ENCODE peak calls at places on chromosome 16, in six cellular contexts. F is cardiac muscle cell, D is endodermal cell, P is cardiac fibroblast, V is tibial nerve, L is fibroblast of lung. N is an unnamed sample.

GRCh38 chr16:3945751-3946603 is 65.5 kb upstream of the CREBBP start:
- DNase-seq in F (peak), D (peak), P (peak), V (no peak), L (peak), N (peak)

GRCh38 chr16:1909661-1910231 is 8.5 kb downstream of the HS3ST6 start:
- DNase-seq in F (no peak), D (no peak), P (no peak), V (no peak), L (no peak), N (no peak)

GRCh38 chr16:87854053-87854906 is 15.0 kb downstream of the SLC7A5 start:
- DNase-seq in F (no peak), D (peak), P (peak), V (no peak), L (no peak), N (no peak)

GRCh38 chr16:9159839-9160550 is 68.6 kb downstream of the HAPSTR1 start:
- DNase-seq in F (peak), D (peak), P (peak), V (peak), L (peak), N (peak)

GRCh38 chr16:78292726-78293380 is 193.4 kb downstream of the WWOX start:
- DNase-seq in F (no peak), D (no peak), P (no peak), V (peak), L (no peak), N (no peak)

GRCh38 chr16:17866991-17867390 is 396.2 kb upstream of the XYLT1 start:
- DNase-seq in F (no peak), D (no peak), P (no peak), V (no peak), L (no peak), N (no peak)

GRCh38 chr16:57355898-57356414 is 2.6 kb upstream of the CCL22 start:
- DNase-seq in F (no peak), D (no peak), P (no peak), V (no peak), L (no peak), N (no peak)

GRCh38 chr16:69112285-69113129 is 7.1 kb downstream of the HAS3 start:
- DNase-seq in F (peak), D (peak), P (peak), V (peak), L (peak), N (peak)

GRCh38 chr16:21253470-21253869 is 20.0 kb downstream of the ANKS4B start:
- DNase-seq in F (no peak), D (no peak), P (no peak), V (no peak), L (no peak), N (no peak)

GRCh38 chr16:57898961-57899360 is 72.0 kb downstream of the CNGB1 start:
- DNase-seq in F (no peak), D (no peak), P (no peak), V (no peak), L (no peak), N (no peak)

GRCh38 chr16:10297341-10298006 is 88.4 kb upstream of the ATF7IP2 start:
- DNase-seq in F (no peak), D (peak), P (no peak), V (peak), L (no peak), N (no peak)

GRCh38 chr16:64951681-64952080 is 170.2 kb downstream of the CDH11 start:
- DNase-seq in F (no peak), D (no peak), P (no peak), V (no peak), L (no peak), N (no peak)

GRCh38 chr16:30065943-30066881 is 652 bp downstream of the ALDOA start:
- DNase-seq in F (peak), D (no peak), P (peak), V (no peak), L (peak), N (peak)

GRCh38 chr16:35352431-35352830 is 1893.0 kb downstream of the TP53TG3F start:
- DNase-seq in F (no peak), D (no peak), P (no peak), V (no peak), L (no peak), N (no peak)

GRCh38 chr16:68992521-68992920 is 112.9 kb upstream of the HAS3 start:
- DNase-seq in F (no peak), D (no peak), P (peak), V (no peak), L (peak), N (peak)

GRCh38 chr16:89104303-89104702 is 10.7 kb downstream of the ACSF3 start:
- DNase-seq in F (no peak), D (no peak), P (no peak), V (no peak), L (no peak), N (no peak)

GRCh38 chr16:69286941-69287713 is 24.0 kb upstream of the VPS4A start:
- DNase-seq in F (peak), D (no peak), P (peak), V (peak), L (peak), N (peak)

GRCh38 chr16:64391009-64391663 is 730.7 kb downstream of the CDH11 start:
- DNase-seq in F (no peak), D (no peak), P (peak), V (no peak), L (peak), N (peak)

GRCh38 chr16:10168258-10168657 is 14.0 kb downstream of the GRIN2A start:
- DNase-seq in F (no peak), D (no peak), P (peak), V (no peak), L (no peak), N (no peak)

GRCh38 chr16:4510131-4510530 is 28.4 kb downstream of the CDIP1 start:
- DNase-seq in F (no peak), D (no peak), P (no peak), V (no peak), L (no peak), N (no peak)

GRCh38 chr16:10683160-10683559 is 11.6 kb downstream of the TEKT5 start:
- DNase-seq in F (no peak), D (peak), P (no peak), V (no peak), L (no peak), N (no peak)

GRCh38 chr16:10261077-10261476 is 78.8 kb upstream of the GRIN2A start:
- DNase-seq in F (no peak), D (no peak), P (no peak), V (no peak), L (no peak), N (no peak)

GRCh38 chr16:22317001-22317530 is 19.9 kb downstream of the POLR3E start:
- DNase-seq in F (no peak), D (peak), P (no peak), V (no peak), L (no peak), N (no peak)

GRCh38 chr16:73193464-73193863 is 145.5 kb upstream of the ZFHX3 start:
- DNase-seq in F (no peak), D (no peak), P (no peak), V (no peak), L (no peak), N (no peak)

GRCh38 chr16:73196670-73197069 is 148.7 kb upstream of the ZFHX3 start:
- DNase-seq in F (peak), D (peak), P (peak), V (peak), L (peak), N (peak)

GRCh38 chr16:73199214-73199613 is 151.3 kb upstream of the ZFHX3 start:
- DNase-seq in F (no peak), D (no peak), P (no peak), V (no peak), L (no peak), N (no peak)

GRCh38 chr16:73202176-73202729 is 154.3 kb upstream of the ZFHX3 start:
- DNase-seq in F (no peak), D (no peak), P (peak), V (no peak), L (peak), N (peak)

GRCh38 chr16:73197598-73197997 is 149.7 kb upstream of the ZFHX3 start:
- DNase-seq in F (no peak), D (no peak), P (no peak), V (no peak), L (no peak), N (no peak)
- TF ChIP-seq CTCF in F (no peak), D (no peak), P (no peak), V (no peak), L (no peak), N (no peak)

GRCh38 chr16:28984091-28984490 is 761 bp upstream of the LAT start:
- DNase-seq in F (no peak), D (no peak), P (no peak), V (no peak), L (no peak), N (no peak)

GRCh38 chr16:28985611-28986041 is 774 bp downstream of the LAT start:
- DNase-seq in F (no peak), D (no peak), P (no peak), V (no peak), L (no peak), N (no peak)

GRCh38 chr16:28985206-28985605 is 354 bp downstream of the LAT start:
- DNase-seq in F (no peak), D (no peak), P (no peak), V (no peak), L (no peak), N (no peak)

GRCh38 chr16:28983644-28984043 is 1.2 kb upstream of the LAT start:
- DNase-seq in F (no peak), D (no peak), P (no peak), V (no peak), L (no peak), N (no peak)

DNA sequence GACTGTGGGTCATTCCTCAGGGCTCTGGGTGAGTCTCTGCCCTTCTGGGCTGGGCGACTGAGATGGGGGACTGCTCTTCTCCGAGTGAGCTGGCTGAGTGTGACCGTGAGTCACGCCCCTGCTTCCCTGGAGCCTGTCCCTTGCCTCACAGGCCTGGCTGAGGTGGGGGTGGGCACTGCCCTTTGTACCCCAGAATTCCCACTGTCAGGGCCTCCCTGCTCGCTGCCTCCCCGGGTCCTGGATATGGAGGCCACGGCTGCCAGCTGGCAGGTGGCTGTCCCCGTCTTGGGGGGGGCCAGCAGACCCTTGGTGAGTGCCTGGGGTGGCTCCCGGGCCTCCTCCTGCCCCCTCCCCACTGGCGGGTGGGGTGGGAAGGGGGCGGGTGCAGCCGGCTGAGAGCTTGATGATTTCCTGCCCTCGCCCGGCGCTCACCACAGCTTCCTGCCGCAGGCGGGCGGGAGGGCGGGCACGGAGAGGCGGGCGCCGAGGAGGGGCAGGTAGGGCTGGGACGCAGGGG is at the start of gene LAT:
- DNase-seq in F (no peak), D (no peak), P (no peak), V (no peak), L (no peak), N (no peak)
- H3K4me3 ChIP-seq in F (no peak), D (no peak), P (no peak), V (peak), L (no peak), N (no peak)

GRCh38 chr16:85167589-85168537 is 55.6 kb upstream of the CIBAR2 start:
- DNase-seq in F (no peak), D (no peak), P (peak), V (no peak), L (no peak), N (no peak)
- TF ChIP-seq CTCF in F (no peak), D (peak), P (no peak), V (no peak), L (no peak), N (no peak)

GRCh38 chr16:53052519-53053501 is at the start of gene CHD9NB:
- DNase-seq in F (no peak), D (peak), P (peak), V (no peak), L (peak), N (peak)

GRCh38 chr16:53043986-53044571 is 8.6 kb downstream of the CHD9NB start:
- DNase-seq in F (no peak), D (peak), P (no peak), V (no peak), L (no peak), N (no peak)

GRCh38 chr16:53045554-53046250 is 7.0 kb downstream of the CHD9NB start:
- DNase-seq in F (no peak), D (no peak), P (no peak), V (no peak), L (no peak), N (no peak)

GRCh38 chr16:53043462-53043861 is 9.2 kb downstream of the CHD9NB start:
- DNase-seq in F (no peak), D (peak), P (peak), V (peak), L (peak), N (no peak)

DNA sequence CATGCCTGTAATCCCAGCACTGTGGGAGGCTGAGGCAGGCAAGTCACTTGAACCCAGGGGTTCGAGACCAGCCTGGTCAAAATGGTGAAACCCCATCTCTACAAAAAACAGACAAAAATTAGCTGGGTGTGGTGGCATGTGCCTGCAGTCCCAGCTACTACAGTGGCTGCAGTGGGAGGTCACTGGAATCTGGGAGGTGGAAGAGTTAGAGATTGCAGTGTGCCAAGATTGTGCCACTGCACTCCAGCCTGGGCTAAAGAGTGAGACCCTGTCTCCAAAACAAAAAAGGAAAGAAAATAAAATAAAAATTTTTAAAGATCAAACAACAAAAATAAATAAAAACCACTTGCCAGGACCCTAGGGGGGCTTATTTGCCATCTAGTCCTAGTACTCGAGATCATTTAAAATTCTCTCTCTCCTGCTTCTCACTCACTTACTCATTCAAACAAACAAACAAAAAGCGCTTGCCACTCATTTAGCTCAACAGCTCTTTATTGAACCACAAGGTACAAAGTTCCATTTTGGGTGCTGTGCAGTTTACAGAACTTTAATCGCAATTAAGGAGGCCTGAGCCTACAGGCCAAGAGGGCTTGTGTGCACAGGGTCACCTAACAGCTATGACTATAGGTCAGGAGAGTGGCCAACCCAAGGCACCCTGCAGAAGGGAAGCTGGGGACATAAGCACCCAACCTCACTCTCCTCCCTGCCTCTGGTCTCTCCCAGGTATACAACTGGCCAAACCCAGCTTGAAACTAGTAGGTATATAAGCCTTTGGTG is 4.4 kb downstream of the CHD9NB start:
- DNase-seq in F (no peak), D (no peak), P (no peak), V (no peak), L (no peak), N (no peak)
- H3K4me3 ChIP-seq in F (no peak), D (no peak), P (no peak), V (no peak), L (no peak), N (no peak)

GRCh38 chr16:67246081-67246944 is 968 bp downstream of the FHOD1 start:
- DNase-seq in F (peak), D (peak), P (peak), V (peak), L (peak), N (peak)
- TF ChIP-seq CTCF in F (peak), D (peak), P (peak), V (peak), L (peak), N (peak)

GRCh38 chr16:46756772-46757171 is 8.6 kb upstream of the MYLK3 start:
- DNase-seq in F (no peak), D (no peak), P (no peak), V (no peak), L (no peak), N (no peak)

GRCh38 chr16:46757339-46758050 is 9.4 kb upstream of the MYLK3 start:
- DNase-seq in F (peak), D (peak), P (no peak), V (no peak), L (no peak), N (no peak)

GRCh38 chr16:46763147-46763546 is 15.0 kb upstream of the MYLK3 start:
- DNase-seq in F (peak), D (no peak), P (no peak), V (no peak), L (no peak), N (no peak)

GRCh38 chr16:46762583-46762982 is 14.4 kb upstream of the MYLK3 start:
- DNase-seq in F (no peak), D (no peak), P (no peak), V (no peak), L (no peak), N (no peak)

DNA sequence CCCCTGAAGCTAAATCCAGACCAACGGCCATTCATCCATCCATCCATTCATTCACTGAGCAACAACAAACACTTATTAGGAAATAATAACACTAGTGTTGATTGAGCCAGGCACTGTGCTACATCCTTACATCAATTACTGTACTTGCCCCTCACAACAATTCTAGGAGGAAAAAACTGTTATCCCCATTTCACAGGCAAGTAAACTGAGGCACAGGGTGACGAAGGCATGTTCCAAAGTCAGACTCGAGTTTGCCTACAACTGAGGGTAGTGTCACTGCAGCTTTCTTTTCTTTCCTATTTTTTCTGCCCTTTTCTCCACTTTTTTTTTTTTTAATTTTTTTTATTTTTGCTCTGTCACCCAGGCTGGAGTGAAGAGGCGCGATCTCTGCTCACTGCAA is 11.2 kb upstream of the MYLK3 start:
- DNase-seq in F (no peak), D (no peak), P (no peak), V (no peak), L (no peak), N (no peak)
- H3K4me3 ChIP-seq in F (no peak), D (no peak), P (no peak), V (no peak), L (no peak), N (no peak)

GRCh38 chr16:75621170-75621477 is 2.0 kb downstream of the ADAT1 start:
- DNase-seq in F (peak), D (peak), P (peak), V (no peak), L (peak), N (peak)
- TF ChIP-seq CTCF in F (peak), D (peak), P (peak), V (no peak), L (peak), N (peak)

GRCh38 chr16:23865853-23866252 is 30.1 kb downstream of the PRKCB start:
- DNase-seq in F (no peak), D (peak), P (no peak), V (no peak), L (no peak), N (no peak)

GRCh38 chr16:23866628-23867027 is 30.8 kb downstream of the PRKCB start:
- DNase-seq in F (no peak), D (no peak), P (no peak), V (no peak), L (no peak), N (no peak)

GRCh38 chr16:23862556-23862955 is 26.8 kb downstream of the PRKCB start:
- DNase-seq in F (no peak), D (no peak), P (no peak), V (no peak), L (no peak), N (no peak)

GRCh38 chr16:23861874-23862273 is 26.1 kb downstream of the PRKCB start:
- DNase-seq in F (no peak), D (no peak), P (no peak), V (no peak), L (no peak), N (no peak)

GRCh38 chr16:23863511-23864422 is 28.0 kb downstream of the PRKCB start:
- DNase-seq in F (no peak), D (no peak), P (no peak), V (no peak), L (no peak), N (no peak)
- H3K4me3 ChIP-seq in F (no peak), D (no peak), P (no peak), V (peak), L (no peak), N (no peak)

N was measured in foreskin fibroblast.